ENCODE peak calls at places on chromosome 5, in six cellular contexts. S is AG04449, D is adrenal gland, M is MM.1S, N is K562, W is esophagus muscularis mucosa. E is an unnamed sample.

GRCh38 chr5:1594336-1595106 is 70.8 kb upstream of the LPCAT1 start:
- DNase-seq in S (no peak), D (peak), M (no peak), N (peak), W (no peak), E (no peak)

GRCh38 chr5:169548315-169548714 is 35.3 kb upstream of the SPDL1 start:
- DNase-seq in S (no peak), D (no peak), M (no peak), N (no peak), W (no peak), E (peak)

GRCh38 chr5:65913519-65913918 is 12.9 kb upstream of the ERBIN start:
- DNase-seq in S (no peak), D (no peak), M (no peak), N (no peak), W (no peak), E (no peak)

GRCh38 chr5:105882956-105883481 is 1787.7 kb downstream of the EFNA5 start:
- DNase-seq in S (no peak), D (no peak), M (no peak), N (no peak), W (no peak), E (no peak)

GRCh38 chr5:87411586-87412416 is 929 bp downstream of the CCNH start:
- DNase-seq in S (no peak), D (peak), M (peak), N (peak), W (no peak), E (no peak)

GRCh38 chr5:127922603-127923002 is 161.0 kb upstream of the SLC12A2 start:
- DNase-seq in S (no peak), D (no peak), M (no peak), N (no peak), W (no peak), E (no peak)

GRCh38 chr5:106454651-106455415 is 1215.9 kb downstream of the EFNA5 start:
- DNase-seq in S (no peak), D (no peak), M (no peak), N (peak), W (no peak), E (no peak)

GRCh38 chr5:31232273-31232888 is 38.9 kb downstream of the CDH6 start:
- DNase-seq in S (peak), D (peak), M (peak), N (peak), W (no peak), E (peak)

GRCh38 chr5:169218176-169218575 is 82.8 kb downstream of the SLIT3 start:
- DNase-seq in S (no peak), D (no peak), M (peak), N (no peak), W (peak), E (no peak)

GRCh38 chr5:138654281-138654867 is 79.2 kb upstream of the HSPA9 start:
- DNase-seq in S (no peak), D (no peak), M (peak), N (peak), W (no peak), E (no peak)

GRCh38 chr5:10537614-10538013 is 26.3 kb upstream of the ANKRD33B start:
- DNase-seq in S (no peak), D (no peak), M (no peak), N (no peak), W (no peak), E (no peak)

GRCh38 chr5:107402881-107403280 is 267.9 kb downstream of the EFNA5 start:
- DNase-seq in S (no peak), D (no peak), M (no peak), N (no peak), W (no peak), E (no peak)

GRCh38 chr5:132388244-132389050 is 18.9 kb downstream of the SLC22A5 start:
- DNase-seq in S (no peak), D (peak), M (peak), N (no peak), W (peak), E (no peak)

GRCh38 chr5:92687793-92688467 is 893.1 kb downstream of the NR2F1-AS1 start:
- DNase-seq in S (no peak), D (no peak), M (no peak), N (no peak), W (no peak), E (peak)

GRCh38 chr5:141766152-141766551 is 84.1 kb upstream of the ARAP3 start:
- DNase-seq in S (no peak), D (no peak), M (no peak), N (no peak), W (no peak), E (no peak)

GRCh38 chr5:104800440-104801048 is 1238.0 kb upstream of the NUDT12 start:
- DNase-seq in S (no peak), D (peak), M (peak), N (peak), W (no peak), E (no peak)

GRCh38 chr5:54018438-54018837 is 291.9 kb downstream of the ARL15 start:
- DNase-seq in S (no peak), D (no peak), M (no peak), N (no peak), W (no peak), E (no peak)

GRCh38 chr5:160470437-160471341 is 49.0 kb downstream of the PTTG1 start:
- DNase-seq in S (no peak), D (peak), M (no peak), N (no peak), W (no peak), E (no peak)

GRCh38 chr5:143401846-143402463 is 1.5 kb downstream of the NR3C1 start:
- DNase-seq in S (no peak), D (no peak), M (peak), N (peak), W (no peak), E (no peak)

GRCh38 chr5:156155638-156156037 is 171.3 kb upstream of the SGCD start:
- DNase-seq in S (no peak), D (no peak), M (no peak), N (no peak), W (no peak), E (no peak)

GRCh38 chr5:91092859-91093843 is 290.0 kb downstream of the ARRDC3 start:
- DNase-seq in S (no peak), D (no peak), M (no peak), N (no peak), W (no peak), E (no peak)
- TF ChIP-seq CTCF in S (no peak), D (no peak), M (no peak), N (no peak), W (no peak), E (no peak)

DNA sequence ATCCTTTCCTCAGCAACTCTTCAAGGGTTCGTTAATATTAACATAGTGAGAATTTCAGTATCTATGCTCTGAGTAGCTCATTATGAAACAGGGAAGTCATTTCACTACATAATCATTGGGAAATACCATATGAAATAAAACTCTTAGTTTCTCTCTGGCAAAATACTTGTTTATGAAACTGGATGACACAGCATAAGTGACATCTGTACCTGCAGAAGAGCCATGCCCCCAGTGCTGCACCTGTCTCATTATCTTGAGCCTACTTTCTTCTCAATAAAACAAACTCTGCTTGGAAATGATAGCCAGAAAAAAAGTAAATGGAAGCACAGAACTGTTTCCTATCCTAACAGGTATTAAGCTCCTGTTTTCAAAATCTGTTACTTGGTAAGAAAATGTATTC is 33.8 kb upstream of the OTULIN start:
- DNase-seq in S (no peak), D (no peak), M (peak), N (no peak), W (no peak), E (no peak)
- H3K4me3 ChIP-seq in S (no peak), D (no peak), M (no peak), N (no peak), W (no peak), E (no peak)

DNA sequence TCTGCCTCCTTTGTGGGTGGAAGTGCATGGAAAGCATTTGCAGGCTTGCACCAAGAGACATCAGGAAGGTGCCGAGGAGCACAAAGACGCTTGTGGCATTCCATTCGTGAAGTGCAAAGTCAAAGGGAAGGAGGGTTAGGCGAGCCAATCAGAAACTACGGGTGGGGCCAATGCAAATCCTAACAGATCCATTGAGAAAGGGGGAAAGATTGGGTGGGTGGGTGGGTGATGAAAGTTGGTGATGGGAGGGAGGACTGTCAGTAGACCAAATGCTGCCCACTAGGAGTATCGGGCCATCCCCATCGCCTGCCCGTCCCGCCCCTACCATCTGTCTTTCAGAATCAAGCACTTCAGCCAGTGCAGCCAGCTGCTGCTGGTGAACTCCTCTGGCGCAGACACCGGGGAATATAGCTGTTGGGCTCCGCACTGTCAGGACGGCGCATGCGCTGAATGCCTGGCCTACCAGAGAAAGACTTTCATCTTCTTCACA is 17.1 kb upstream of the ANXA6 start:
- DNase-seq in S (no peak), D (peak), M (no peak), N (no peak), W (no peak), E (no peak)
- TF ChIP-seq CTCF in S (no peak), D (no peak), M (no peak), N (no peak), W (no peak), E (no peak)

DNA sequence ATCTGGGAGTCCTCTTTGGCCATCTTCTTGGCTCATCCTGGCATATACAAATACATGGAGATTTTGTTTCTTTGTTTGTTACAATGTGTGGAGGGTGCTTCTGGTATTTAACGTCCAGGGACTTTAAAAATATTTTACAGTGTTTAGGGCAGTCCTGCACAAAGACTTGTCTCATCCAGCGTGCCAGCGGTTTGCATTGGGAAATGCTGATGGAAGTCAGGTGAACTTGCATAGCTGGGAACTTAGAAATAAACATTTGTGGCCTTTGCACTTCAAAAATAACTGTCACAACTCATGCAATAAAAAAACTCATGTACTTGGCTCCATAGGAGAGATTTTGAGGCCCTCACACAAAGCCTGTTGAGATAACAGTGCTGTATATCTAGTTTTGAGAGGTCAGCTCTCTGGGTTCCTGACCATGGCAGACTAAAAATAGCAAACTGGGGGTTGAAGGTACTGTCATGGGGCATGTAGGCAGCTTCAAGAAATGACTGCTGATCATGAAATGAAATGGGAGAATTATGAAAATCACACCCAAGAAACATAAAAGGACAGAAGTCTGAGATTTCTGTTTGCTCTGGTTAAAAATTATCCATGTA is 5.5 kb downstream of the COMMD10 start:
- DNase-seq in S (no peak), D (no peak), M (no peak), N (peak), W (no peak), E (no peak)
- H3K4me3 ChIP-seq in S (no peak), D (no peak), M (no peak), N (no peak), W (no peak), E (no peak)

GRCh38 chr5:16619136-16619535 is 2.3 kb upstream of the RETREG1 start:
- DNase-seq in S (no peak), D (no peak), M (no peak), N (no peak), W (no peak), E (no peak)

GRCh38 chr5:16618138-16618897 is 1.5 kb upstream of the RETREG1 start:
- DNase-seq in S (no peak), D (no peak), M (no peak), N (no peak), W (no peak), E (no peak)

GRCh38 chr5:16615737-16616535 is 861 bp downstream of the RETREG1 start:
- DNase-seq in S (no peak), D (no peak), M (peak), N (no peak), W (no peak), E (no peak)

GRCh38 chr5:16617272-16617973 is 626 bp upstream of the RETREG1 start:
- DNase-seq in S (no peak), D (no peak), M (no peak), N (no peak), W (no peak), E (no peak)

GRCh38 chr5:16616536-16617271 is at the start of gene RETREG1:
- DNase-seq in S (no peak), D (no peak), M (peak), N (no peak), W (no peak), E (no peak)
- TF ChIP-seq CTCF in S (no peak), D (no peak), M (no peak), N (no peak), W (no peak), E (no peak)

DNA sequence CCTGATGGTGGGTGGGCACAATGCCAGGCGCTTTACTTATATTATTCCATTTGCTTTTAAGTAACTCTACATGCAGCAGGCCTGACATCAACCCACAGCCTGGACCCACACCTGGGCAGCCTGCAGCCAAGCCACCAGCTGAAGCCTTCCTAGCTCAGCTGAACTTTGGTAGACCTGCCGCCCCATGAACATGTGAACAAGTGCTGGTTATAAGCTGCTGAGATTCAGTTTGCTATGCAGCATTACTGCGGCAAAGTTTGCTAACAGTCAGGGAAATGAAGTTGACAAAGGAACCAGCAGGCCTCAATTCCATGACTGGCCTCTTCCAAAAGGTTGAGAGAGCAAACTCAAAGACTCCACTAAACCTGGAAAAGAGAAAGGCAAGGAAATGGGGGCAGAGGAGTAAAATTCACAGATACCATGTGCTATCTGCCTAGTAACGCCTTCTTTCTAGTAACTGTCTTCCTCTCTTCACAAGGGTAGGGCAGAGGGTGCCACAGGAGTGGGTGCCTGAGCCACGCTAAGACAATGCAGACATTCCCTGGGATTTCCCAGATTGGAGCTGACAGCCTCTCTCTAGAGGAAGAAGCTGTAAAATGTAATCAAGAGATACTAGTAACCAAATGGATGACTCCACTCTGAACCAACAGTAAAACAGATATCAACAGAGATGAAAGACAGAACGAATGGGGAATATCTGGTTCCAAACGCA is 2.9 kb downstream of the BOD1 start:
- DNase-seq in S (no peak), D (no peak), M (no peak), N (no peak), W (no peak), E (no peak)
- H3K4me3 ChIP-seq in S (no peak), D (no peak), M (no peak), N (no peak), W (no peak), E (no peak)

GRCh38 chr5:42915306-42915866 is 103.7 kb upstream of the SELENOP start:
- DNase-seq in S (no peak), D (no peak), M (no peak), N (no peak), W (no peak), E (no peak)
- TF ChIP-seq CTCF in S (no peak), D (no peak), M (no peak), N (no peak), W (no peak), E (no peak)

DNA sequence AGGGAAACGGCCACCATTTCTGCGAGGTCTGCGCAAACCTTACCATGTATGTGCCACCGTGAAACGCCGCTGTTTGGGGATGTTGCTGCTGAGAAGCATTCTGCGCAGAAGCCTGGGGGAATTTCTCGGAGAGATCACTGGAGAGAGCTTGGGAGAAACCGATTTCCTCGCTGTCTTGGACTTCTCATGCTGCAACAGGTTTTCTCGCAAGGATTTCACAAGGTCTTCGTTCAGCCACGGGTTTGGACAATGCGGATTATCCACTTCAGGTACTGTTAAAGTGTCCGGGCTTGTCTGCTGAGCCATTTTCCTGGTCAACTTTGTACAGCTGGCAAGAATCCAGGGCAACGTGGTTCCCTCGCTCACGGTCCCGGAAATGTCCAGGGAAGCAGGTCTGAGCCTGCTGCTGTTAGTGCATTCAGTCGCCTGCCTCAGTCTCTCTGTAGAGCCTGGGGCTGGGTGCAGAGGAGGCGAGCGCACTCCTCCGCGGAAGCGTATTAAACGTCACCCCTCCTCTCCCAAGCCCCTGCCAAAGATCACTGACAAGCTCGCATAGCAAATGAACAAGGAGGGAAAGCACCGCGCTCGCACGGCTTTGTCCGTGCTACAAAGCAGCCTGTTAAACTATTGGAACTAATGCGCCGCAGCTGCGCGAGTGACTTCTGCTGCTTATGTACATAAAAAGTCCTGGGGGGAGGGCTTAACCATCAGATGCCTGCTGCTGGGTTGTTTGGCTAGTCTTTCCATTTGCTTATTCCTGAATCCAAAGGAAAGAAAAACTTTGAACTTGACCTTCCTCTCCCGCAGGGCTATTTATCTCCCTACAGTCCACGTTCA is 125.1 kb downstream of the PDE4D start:
- DNase-seq in S (no peak), D (peak), M (no peak), N (no peak), W (no peak), E (no peak)
- H3K4me3 ChIP-seq in S (peak), D (no peak), M (no peak), N (no peak), W (peak), E (peak)